ENCODE peak calls at places on chromosomes 16 and 17, in four cellular contexts. C is HCT116, A is K562, V is HepG2. W is an unnamed sample.

GRCh38 chr17:50649042-50649908 is 14.6 kb downstream of the ABCC3 start:
- DNase-seq in V (no peak), A (peak; percentile 44), C (peak; percentile 55), W (peak; percentile 56)

GRCh38 chr16:84479716-84480450 is 24.6 kb downstream of the MEAK7 start:
- DNase-seq in C (no peak), V (no peak), A (no peak), W (no peak)

GRCh38 chr16:52254753-52255152 is 292.2 kb downstream of the TOX3 start:
- DNase-seq in C (no peak), A (no peak), V (no peak), W (no peak)

GRCh38 chr17:3027786-3028532 is 35.4 kb downstream of the OR1D5 start:
- DNase-seq in A (no peak), C (no peak), V (no peak), W (no peak)

GRCh38 chr17:47286198-47286914 is 32.7 kb downstream of the ITGB3 start:
- DNase-seq in V (no peak), C (no peak), A (peak; percentile 51), W (no peak)

GRCh38 chr16:77227745-77228144 is 28.5 kb downstream of the SYCE1L start:
- DNase-seq in C (no peak), V (no peak), A (no peak), W (no peak)

GRCh38 chr17:52482271-52482670 is 323.8 kb upstream of the CA10 start:
- DNase-seq in V (no peak), C (no peak), A (no peak), W (no peak)

GRCh38 chr17:44916059-44916780 is 920 bp upstream of the GFAP start:
- DNase-seq in C (no peak), A (no peak), V (peak; percentile 79), W (no peak)

GRCh38 chr17:56514899-56515298 is 78.6 kb upstream of the NOG start:
- DNase-seq in C (no peak), V (no peak), A (no peak), W (no peak)

GRCh38 chr16:65153365-65154105 is 31.7 kb upstream of the CDH11 start:
- DNase-seq in C (no peak), A (no peak), V (no peak), W (no peak)

GRCh38 chr16:51402785-51403184 is 251.7 kb upstream of the SALL1 start:
- DNase-seq in V (peak; percentile 75), A (no peak), C (no peak), W (no peak)

GRCh38 chr17:38550661-38551060 is 55.1 kb downstream of the SRCIN1 start:
- DNase-seq in A (peak; percentile 56), V (no peak), C (no peak), W (no peak)

GRCh38 chr16:71626858-71627213 is 852 bp downstream of the MARVELD3 start:
- DNase-seq in A (no peak), V (no peak), C (peak; percentile 56), W (no peak)

GRCh38 chr16:1706386-1707192 is 594 bp downstream of the MAPK8IP3 start:
- DNase-seq in A (peak; percentile 58), V (no peak), C (no peak), W (no peak)

GRCh38 chr17:30332057-30332542 is 1.8 kb downstream of the TMIGD1 start:
- DNase-seq in A (no peak), C (no peak), V (peak; percentile 88), W (no peak)

GRCh38 chr17:1562178-1562643 is 381 bp downstream of the PITPNA start:
- DNase-seq in C (no peak), A (no peak), V (no peak), W (no peak)

GRCh38 chr16:519425-519824 is 8.1 kb upstream of the CAPN15 start:
- DNase-seq in A (no peak), C (no peak), V (no peak), W (no peak)

GRCh38 chr17:35467824-35468223 is 19.3 kb upstream of the SLFN13 start:
- DNase-seq in C (no peak), V (no peak), A (no peak), W (no peak)

GRCh38 chr16:68993885-68994284 is 111.6 kb upstream of the HAS3 start:
- DNase-seq in V (peak; percentile 82), C (no peak), A (no peak), W (no peak)

GRCh38 chr16:68396481-68396880 is 51.8 kb downstream of the SMPD3 start:
- DNase-seq in C (peak; percentile 44), V (peak; percentile 54), A (peak; percentile 35), W (no peak)

GRCh38 chr16:10752843-10753523 is 9.3 kb downstream of the NUBP1 start:
- DNase-seq in A (no peak), C (no peak), V (no peak), W (no peak)

GRCh38 chr16:396605-397004 is 394 bp upstream of the NME4 start:
- DNase-seq in A (peak; percentile 90), C (no peak), V (peak; percentile 65), W (no peak)

GRCh38 chr16:84806256-84806889 is 13.4 kb upstream of the CRISPLD2 start:
- DNase-seq in V (no peak), C (no peak), A (peak; percentile 75), W (peak; percentile 32)

GRCh38 chr17:79910985-79911361 is 71.7 kb upstream of the CBX4 start:
- DNase-seq in C (no peak), A (no peak), V (no peak), W (no peak)

GRCh38 chr17:18257268-18257681 is 1.3 kb downstream of the FLII start:
- DNase-seq in A (no peak), C (no peak), V (peak; percentile 26), W (no peak)

GRCh38 chr17:32265192-32265895 is at the start of gene RHBDL3:
- DNase-seq in A (no peak), C (no peak), V (no peak), W (no peak)

GRCh38 chr16:51431517-51432241 is 280.6 kb upstream of the SALL1 start:
- DNase-seq in A (no peak), V (no peak), C (no peak), W (peak; percentile 33)

GRCh38 chr16:67528222-67528869 is at the start of gene RIPOR1:
- DNase-seq in C (no peak), V (peak; percentile 45), A (peak; percentile 65), W (no peak)

GRCh38 chr16:29148867-29149272 is 164.0 kb downstream of the LAT start:
- DNase-seq in V (no peak), C (no peak), A (no peak), W (no peak)

GRCh38 chr17:35489944-35490343 is 41.4 kb upstream of the SLFN13 start:
- DNase-seq in A (no peak), C (no peak), V (no peak), W (no peak)

GRCh38 chr16:30992931-30993816 is 8.2 kb downstream of the HSD3B7 start:
- DNase-seq in A (peak; percentile 67), V (no peak), C (no peak), W (no peak)

DNA sequence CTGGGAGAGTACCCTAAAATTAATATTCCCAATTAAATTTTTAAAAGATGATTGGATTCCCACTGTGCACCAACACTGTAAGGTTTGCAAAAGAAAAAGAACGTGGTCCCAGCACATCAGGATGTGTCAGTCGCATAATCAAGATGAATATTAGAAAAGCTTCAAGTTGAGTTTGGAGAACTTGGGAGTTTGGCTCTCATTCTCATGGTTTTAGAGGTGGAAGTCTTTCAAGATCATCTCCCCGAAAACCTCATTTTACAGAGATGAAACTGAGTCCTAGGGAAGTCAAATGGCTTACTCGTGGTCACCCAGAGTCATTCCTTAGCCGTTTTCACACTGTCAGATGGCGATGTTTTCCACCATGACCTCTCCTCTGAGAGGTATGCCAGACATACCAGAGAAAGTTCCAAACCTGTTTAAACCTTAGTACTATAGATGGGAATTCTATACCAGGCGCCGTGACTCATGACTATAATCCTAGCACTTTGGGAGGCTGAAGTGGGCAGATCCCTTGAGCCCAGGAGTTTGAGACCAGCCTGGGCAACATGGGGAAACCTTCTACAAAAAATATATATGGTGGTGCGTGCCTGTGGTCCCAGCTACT is 1.2 kb downstream of the SEC14L1 start:
- DNase-seq in V (no peak), A (no peak), C (no peak), W (no peak)
- H3K4me1 ChIP-seq in V (peaks cover 73% of the 10 kb centered on the region), A (peaks cover 25% of the 10 kb centered on the region), C (peaks cover 42% of the 10 kb centered on the region), W (peaks cover 52% of the 10 kb centered on the region)

DNA sequence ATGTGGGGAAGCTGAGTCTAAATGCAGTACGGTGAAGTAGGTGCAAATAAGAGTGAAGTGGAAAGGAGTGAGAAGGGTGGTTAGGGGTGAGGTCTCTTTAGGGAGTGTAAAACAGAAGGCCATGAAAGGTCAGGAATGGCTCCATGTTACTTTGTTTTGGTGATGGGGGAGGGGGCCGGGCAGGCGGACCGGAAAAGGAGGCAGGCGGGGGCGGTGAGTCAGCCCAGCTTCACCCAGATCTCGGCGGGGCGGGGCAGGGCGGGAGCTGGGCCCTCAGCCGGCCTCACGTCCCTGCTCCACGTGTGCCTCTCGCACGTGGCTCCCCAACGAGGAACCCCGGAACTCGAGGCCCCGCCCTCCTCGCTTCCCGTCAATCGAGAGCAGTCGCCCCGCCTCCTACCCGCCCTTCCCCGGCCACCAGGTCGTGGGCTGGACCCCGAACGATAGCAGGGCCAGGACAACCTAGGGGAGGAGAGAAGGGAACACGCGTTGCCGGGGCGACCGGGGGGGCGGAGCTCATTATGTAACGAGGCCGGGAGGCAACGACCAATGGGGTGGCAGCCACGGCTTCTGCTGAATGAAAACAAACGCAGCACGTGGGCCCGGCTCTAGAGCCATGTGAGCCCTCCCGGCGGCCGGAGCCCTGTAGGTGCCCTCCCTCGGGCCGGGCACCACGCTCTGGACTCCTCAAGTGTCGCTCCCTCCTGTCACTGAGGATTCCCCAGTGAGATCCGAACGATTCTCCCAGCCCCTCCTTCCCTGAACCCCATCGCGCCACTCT is 1.4 kb downstream of the NR1D1 start:
- DNase-seq in V (peak; percentile 99), C (peak; percentile 99), A (peak; percentile 100), W (peak; percentile 97)
- TF ChIP-seq POLR2AphosphoS5 in V (peak; percentile 36), C (peak; percentile 79), A (peak; percentile 28), W (peak; percentile 41)

GRCh38 chr16:46428108-46429061 is 192.8 kb downstream of the SHCBP1 start:
- DNase-seq in V (no peak), C (no peak), A (no peak), W (no peak)
- TF ChIP-seq TCF7L2 in V (no peak), C (no peak), A (no peak), W (no peak)

GRCh38 chr17:46127524-46127923 is 65.7 kb downstream of the KANSL1 start:
- DNase-seq in A (no peak), C (no peak), V (no peak), W (no peak)
- H3K4me1 ChIP-seq in A (peaks cover 2% of the 10 kb centered on the region), C (no peaks in the 10 kb centered on the region), V (peaks cover 4% of the 10 kb centered on the region), W (peaks cover 8% of the 10 kb centered on the region)

GRCh38 chr17:41966453-41967140 is at the start of gene CNP:
- DNase-seq in A (peak; percentile 92), V (peak; percentile 82), C (peak; percentile 73), W (peak; percentile 8)
- TF ChIP-seq POLR2AphosphoS5 in A (no peak), V (peak; percentile 87), C (peak; percentile 92), W (peak; percentile 79)

GRCh38 chr16:14485811-14486519 is 144.1 kb downstream of the PARN start:
- DNase-seq in A (no peak), V (no peak), C (no peak), W (no peak)

GRCh38 chr16:14485131-14485551 is 144.9 kb downstream of the PARN start:
- DNase-seq in A (peak; percentile 40), C (no peak), V (peak; percentile 70), W (no peak)

GRCh38 chr16:14486520-14487303 is 143.3 kb downstream of the PARN start:
- DNase-seq in A (peak; percentile 95), C (peak; percentile 57), V (peak; percentile 98), W (no peak)

GRCh38 chr16:14487579-14487978 is 142.5 kb downstream of the PARN start:
- DNase-seq in A (peak; percentile 50), V (no peak), C (no peak), W (no peak)

GRCh38 chr16:14483819-14484385 is 146.2 kb downstream of the PARN start:
- DNase-seq in C (no peak), V (no peak), A (no peak), W (no peak)
- TF ChIP-seq TCF7L2 in C (no peak), V (no peak), A (no peak), W (no peak)